ENCODE peak calls at places on chromosomes 1 and 21, in eight cellular contexts. One of them, this sample, is unnamed.

GRCh38 chr1:42176902-42177519 is 12.5 kb upstream of the GUCA2A start:
- DNase-seq in NCI-H524: no peak
- DNase-seq in effector CD4-positive, alpha-beta T cell: no peak
- DNase-seq in activated naive CD4-positive, alpha-beta T cell treated with Interleukin-2 at 50 U/mL for 16 hours: no peak
- DNase-seq in foreskin fibroblast: peak
- DNase-seq in activated CD4-positive, alpha-beta T cell treated with anti-CD3 and anti-CD28 coated beads, Interleukin-2, amount 10 ng/mL, durations not matched to agents 7 days and 5 days: peak
- DNase-seq in GM23338: peak
- DNase-seq in lower lobe of right lung: no peak
- DNase-seq in this sample: peak

GRCh38 chr1:48853006-48853405 is 76.3 kb upstream of the BEND5 start:
- DNase-seq in NCI-H524: no peak
- DNase-seq in effector CD4-positive, alpha-beta T cell: no peak
- DNase-seq in activated naive CD4-positive, alpha-beta T cell treated with Interleukin-2 at 50 U/mL for 16 hours: no peak
- DNase-seq in foreskin fibroblast: peak
- DNase-seq in activated CD4-positive, alpha-beta T cell treated with anti-CD3 and anti-CD28 coated beads, Interleukin-2, amount 10 ng/mL, durations not matched to agents 7 days and 5 days: no peak
- DNase-seq in GM23338: no peak
- DNase-seq in lower lobe of right lung: no peak
- DNase-seq in this sample: no peak

GRCh38 chr1:107991371-107992066 is 26.5 kb upstream of the VAV3 start:
- DNase-seq in NCI-H524: no peak
- DNase-seq in effector CD4-positive, alpha-beta T cell: no peak
- DNase-seq in activated naive CD4-positive, alpha-beta T cell treated with Interleukin-2 at 50 U/mL for 16 hours: no peak
- DNase-seq in foreskin fibroblast: peak
- DNase-seq in activated CD4-positive, alpha-beta T cell treated with anti-CD3 and anti-CD28 coated beads, Interleukin-2, amount 10 ng/mL, durations not matched to agents 7 days and 5 days: no peak
- DNase-seq in GM23338: no peak
- DNase-seq in lower lobe of right lung: no peak
- DNase-seq in this sample: no peak

GRCh38 chr1:11802973-11803885 is 2.5 kb downstream of the MTHFR start:
- DNase-seq in NCI-H524: peak
- DNase-seq in effector CD4-positive, alpha-beta T cell: peak
- DNase-seq in activated naive CD4-positive, alpha-beta T cell treated with Interleukin-2 at 50 U/mL for 16 hours: peak
- DNase-seq in foreskin fibroblast: peak
- DNase-seq in activated CD4-positive, alpha-beta T cell treated with anti-CD3 and anti-CD28 coated beads, Interleukin-2, amount 10 ng/mL, durations not matched to agents 7 days and 5 days: peak
- DNase-seq in GM23338: peak
- DNase-seq in lower lobe of right lung: peak
- DNase-seq in this sample: peak

GRCh38 chr1:58944439-58944838 is 160.6 kb upstream of the JUN start:
- DNase-seq in NCI-H524: no peak
- DNase-seq in effector CD4-positive, alpha-beta T cell: no peak
- DNase-seq in activated naive CD4-positive, alpha-beta T cell treated with Interleukin-2 at 50 U/mL for 16 hours: no peak
- DNase-seq in foreskin fibroblast: no peak
- DNase-seq in activated CD4-positive, alpha-beta T cell treated with anti-CD3 and anti-CD28 coated beads, Interleukin-2, amount 10 ng/mL, durations not matched to agents 7 days and 5 days: no peak
- DNase-seq in GM23338: no peak
- DNase-seq in lower lobe of right lung: no peak
- DNase-seq in this sample: no peak

GRCh38 chr1:70043806-70044205 is 161.6 kb downstream of the LRRC40 start:
- DNase-seq in NCI-H524: no peak
- DNase-seq in effector CD4-positive, alpha-beta T cell: no peak
- DNase-seq in activated naive CD4-positive, alpha-beta T cell treated with Interleukin-2 at 50 U/mL for 16 hours: no peak
- DNase-seq in foreskin fibroblast: peak
- DNase-seq in activated CD4-positive, alpha-beta T cell treated with anti-CD3 and anti-CD28 coated beads, Interleukin-2, amount 10 ng/mL, durations not matched to agents 7 days and 5 days: no peak
- DNase-seq in GM23338: peak
- DNase-seq in lower lobe of right lung: no peak
- DNase-seq in this sample: peak

GRCh38 chr1:65317866-65318653 is 8.7 kb downstream of the DNAJC6 start:
- DNase-seq in NCI-H524: peak
- DNase-seq in effector CD4-positive, alpha-beta T cell: no peak
- DNase-seq in activated naive CD4-positive, alpha-beta T cell treated with Interleukin-2 at 50 U/mL for 16 hours: no peak
- DNase-seq in foreskin fibroblast: no peak
- DNase-seq in activated CD4-positive, alpha-beta T cell treated with anti-CD3 and anti-CD28 coated beads, Interleukin-2, amount 10 ng/mL, durations not matched to agents 7 days and 5 days: no peak
- DNase-seq in GM23338: no peak
- DNase-seq in lower lobe of right lung: no peak
- DNase-seq in this sample: peak

GRCh38 chr1:228804640-228805413 is 69.5 kb downstream of the RHOU start:
- DNase-seq in NCI-H524: no peak
- DNase-seq in effector CD4-positive, alpha-beta T cell: no peak
- DNase-seq in activated naive CD4-positive, alpha-beta T cell treated with Interleukin-2 at 50 U/mL for 16 hours: peak
- DNase-seq in foreskin fibroblast: no peak
- DNase-seq in activated CD4-positive, alpha-beta T cell treated with anti-CD3 and anti-CD28 coated beads, Interleukin-2, amount 10 ng/mL, durations not matched to agents 7 days and 5 days: peak
- DNase-seq in GM23338: peak
- DNase-seq in lower lobe of right lung: no peak
- DNase-seq in this sample: no peak

GRCh38 chr1:36175137-36176095 is 19.5 kb downstream of the MAP7D1 start:
- DNase-seq in NCI-H524: no peak
- DNase-seq in effector CD4-positive, alpha-beta T cell: no peak
- DNase-seq in activated naive CD4-positive, alpha-beta T cell treated with Interleukin-2 at 50 U/mL for 16 hours: no peak
- DNase-seq in foreskin fibroblast: no peak
- DNase-seq in activated CD4-positive, alpha-beta T cell treated with anti-CD3 and anti-CD28 coated beads, Interleukin-2, amount 10 ng/mL, durations not matched to agents 7 days and 5 days: no peak
- DNase-seq in GM23338: peak
- DNase-seq in lower lobe of right lung: no peak
- DNase-seq in this sample: peak

GRCh38 chr1:14742181-14742980 is 143.9 kb downstream of the KAZN start:
- DNase-seq in NCI-H524: no peak
- DNase-seq in effector CD4-positive, alpha-beta T cell: no peak
- DNase-seq in activated naive CD4-positive, alpha-beta T cell treated with Interleukin-2 at 50 U/mL for 16 hours: no peak
- DNase-seq in foreskin fibroblast: peak
- DNase-seq in activated CD4-positive, alpha-beta T cell treated with anti-CD3 and anti-CD28 coated beads, Interleukin-2, amount 10 ng/mL, durations not matched to agents 7 days and 5 days: no peak
- DNase-seq in GM23338: peak
- DNase-seq in lower lobe of right lung: no peak
- DNase-seq in this sample: no peak

GRCh38 chr21:43619856-43620255 is 39.4 kb downstream of the HSF2BP start:
- DNase-seq in NCI-H524: no peak
- DNase-seq in effector CD4-positive, alpha-beta T cell: no peak
- DNase-seq in activated naive CD4-positive, alpha-beta T cell treated with Interleukin-2 at 50 U/mL for 16 hours: no peak
- DNase-seq in foreskin fibroblast: no peak
- DNase-seq in activated CD4-positive, alpha-beta T cell treated with anti-CD3 and anti-CD28 coated beads, Interleukin-2, amount 10 ng/mL, durations not matched to agents 7 days and 5 days: no peak
- DNase-seq in GM23338: peak
- DNase-seq in lower lobe of right lung: no peak
- DNase-seq in this sample: peak

GRCh38 chr1:240149488-240150094 is 57.9 kb downstream of the FMN2 start:
- DNase-seq in NCI-H524: peak
- DNase-seq in effector CD4-positive, alpha-beta T cell: no peak
- DNase-seq in activated naive CD4-positive, alpha-beta T cell treated with Interleukin-2 at 50 U/mL for 16 hours: no peak
- DNase-seq in foreskin fibroblast: peak
- DNase-seq in activated CD4-positive, alpha-beta T cell treated with anti-CD3 and anti-CD28 coated beads, Interleukin-2, amount 10 ng/mL, durations not matched to agents 7 days and 5 days: peak
- DNase-seq in GM23338: peak
- DNase-seq in lower lobe of right lung: no peak
- DNase-seq in this sample: peak

GRCh38 chr1:63774617-63775417 is 1.0 kb downstream of the ROR1 start:
- DNase-seq in NCI-H524: no peak
- DNase-seq in effector CD4-positive, alpha-beta T cell: no peak
- DNase-seq in activated naive CD4-positive, alpha-beta T cell treated with Interleukin-2 at 50 U/mL for 16 hours: no peak
- DNase-seq in foreskin fibroblast: peak
- DNase-seq in activated CD4-positive, alpha-beta T cell treated with anti-CD3 and anti-CD28 coated beads, Interleukin-2, amount 10 ng/mL, durations not matched to agents 7 days and 5 days: no peak
- DNase-seq in GM23338: peak
- DNase-seq in lower lobe of right lung: peak
- DNase-seq in this sample: peak

GRCh38 chr1:23149110-23149509 is 19.5 kb downstream of the LUZP1 start:
- DNase-seq in NCI-H524: no peak
- DNase-seq in effector CD4-positive, alpha-beta T cell: no peak
- DNase-seq in activated naive CD4-positive, alpha-beta T cell treated with Interleukin-2 at 50 U/mL for 16 hours: no peak
- DNase-seq in foreskin fibroblast: no peak
- DNase-seq in activated CD4-positive, alpha-beta T cell treated with anti-CD3 and anti-CD28 coated beads, Interleukin-2, amount 10 ng/mL, durations not matched to agents 7 days and 5 days: no peak
- DNase-seq in GM23338: no peak
- DNase-seq in lower lobe of right lung: no peak
- DNase-seq in this sample: no peak

GRCh38 chr1:44723064-44723463 is 7.9 kb downstream of the RNU5D-1 start:
- DNase-seq in NCI-H524: no peak
- DNase-seq in effector CD4-positive, alpha-beta T cell: no peak
- DNase-seq in activated naive CD4-positive, alpha-beta T cell treated with Interleukin-2 at 50 U/mL for 16 hours: peak
- DNase-seq in foreskin fibroblast: no peak
- DNase-seq in activated CD4-positive, alpha-beta T cell treated with anti-CD3 and anti-CD28 coated beads, Interleukin-2, amount 10 ng/mL, durations not matched to agents 7 days and 5 days: peak
- DNase-seq in GM23338: no peak
- DNase-seq in lower lobe of right lung: no peak
- DNase-seq in this sample: no peak

GRCh38 chr1:31784356-31785019 is 20.3 kb upstream of the ADGRB2 start:
- DNase-seq in NCI-H524: no peak
- DNase-seq in effector CD4-positive, alpha-beta T cell: no peak
- DNase-seq in activated naive CD4-positive, alpha-beta T cell treated with Interleukin-2 at 50 U/mL for 16 hours: no peak
- DNase-seq in foreskin fibroblast: no peak
- DNase-seq in activated CD4-positive, alpha-beta T cell treated with anti-CD3 and anti-CD28 coated beads, Interleukin-2, amount 10 ng/mL, durations not matched to agents 7 days and 5 days: no peak
- DNase-seq in GM23338: no peak
- DNase-seq in lower lobe of right lung: peak
- DNase-seq in this sample: no peak

GRCh38 chr1:17134036-17134435 is 14.8 kb upstream of the PADI2 start:
- DNase-seq in NCI-H524: peak
- DNase-seq in effector CD4-positive, alpha-beta T cell: no peak
- DNase-seq in activated naive CD4-positive, alpha-beta T cell treated with Interleukin-2 at 50 U/mL for 16 hours: no peak
- DNase-seq in foreskin fibroblast: no peak
- DNase-seq in activated CD4-positive, alpha-beta T cell treated with anti-CD3 and anti-CD28 coated beads, Interleukin-2, amount 10 ng/mL, durations not matched to agents 7 days and 5 days: no peak
- DNase-seq in GM23338: no peak
- DNase-seq in lower lobe of right lung: no peak
- DNase-seq in this sample: no peak

GRCh38 chr1:85311818-85312217 is 35.4 kb upstream of the BCL10 start:
- DNase-seq in NCI-H524: no peak
- DNase-seq in effector CD4-positive, alpha-beta T cell: no peak
- DNase-seq in activated naive CD4-positive, alpha-beta T cell treated with Interleukin-2 at 50 U/mL for 16 hours: no peak
- DNase-seq in foreskin fibroblast: no peak
- DNase-seq in activated CD4-positive, alpha-beta T cell treated with anti-CD3 and anti-CD28 coated beads, Interleukin-2, amount 10 ng/mL, durations not matched to agents 7 days and 5 days: no peak
- DNase-seq in GM23338: no peak
- DNase-seq in lower lobe of right lung: no peak
- DNase-seq in this sample: peak

GRCh38 chr1:25619101-25619890 is 2.7 kb downstream of the MAN1C1 start:
- DNase-seq in NCI-H524: peak
- DNase-seq in effector CD4-positive, alpha-beta T cell: peak
- DNase-seq in activated naive CD4-positive, alpha-beta T cell treated with Interleukin-2 at 50 U/mL for 16 hours: peak
- DNase-seq in foreskin fibroblast: no peak
- DNase-seq in activated CD4-positive, alpha-beta T cell treated with anti-CD3 and anti-CD28 coated beads, Interleukin-2, amount 10 ng/mL, durations not matched to agents 7 days and 5 days: peak
- DNase-seq in GM23338: peak
- DNase-seq in lower lobe of right lung: no peak
- DNase-seq in this sample: peak

GRCh38 chr1:46086581-46086980 is 45.8 kb downstream of the PIK3R3 start:
- DNase-seq in NCI-H524: no peak
- DNase-seq in effector CD4-positive, alpha-beta T cell: no peak
- DNase-seq in activated naive CD4-positive, alpha-beta T cell treated with Interleukin-2 at 50 U/mL for 16 hours: no peak
- DNase-seq in foreskin fibroblast: no peak
- DNase-seq in activated CD4-positive, alpha-beta T cell treated with anti-CD3 and anti-CD28 coated beads, Interleukin-2, amount 10 ng/mL, durations not matched to agents 7 days and 5 days: no peak
- DNase-seq in GM23338: no peak
- DNase-seq in lower lobe of right lung: no peak
- DNase-seq in this sample: no peak

GRCh38 chr1:200906491-200906890 is 11.8 kb downstream of the INAVA start:
- DNase-seq in NCI-H524: no peak
- DNase-seq in effector CD4-positive, alpha-beta T cell: no peak
- DNase-seq in activated naive CD4-positive, alpha-beta T cell treated with Interleukin-2 at 50 U/mL for 16 hours: no peak
- DNase-seq in foreskin fibroblast: no peak
- DNase-seq in activated CD4-positive, alpha-beta T cell treated with anti-CD3 and anti-CD28 coated beads, Interleukin-2, amount 10 ng/mL, durations not matched to agents 7 days and 5 days: no peak
- DNase-seq in GM23338: no peak
- DNase-seq in lower lobe of right lung: no peak
- DNase-seq in this sample: no peak

GRCh38 chr1:157678721-157679120 is 21.8 kb downstream of the FCRL3 start:
- DNase-seq in NCI-H524: no peak
- DNase-seq in effector CD4-positive, alpha-beta T cell: no peak
- DNase-seq in activated naive CD4-positive, alpha-beta T cell treated with Interleukin-2 at 50 U/mL for 16 hours: no peak
- DNase-seq in foreskin fibroblast: no peak
- DNase-seq in activated CD4-positive, alpha-beta T cell treated with anti-CD3 and anti-CD28 coated beads, Interleukin-2, amount 10 ng/mL, durations not matched to agents 7 days and 5 days: no peak
- DNase-seq in GM23338: no peak
- DNase-seq in lower lobe of right lung: no peak
- DNase-seq in this sample: no peak

GRCh38 chr1:225896937-225897549 is 8.1 kb upstream of the LEFTY1 start:
- DNase-seq in NCI-H524: no peak
- DNase-seq in effector CD4-positive, alpha-beta T cell: peak
- DNase-seq in activated naive CD4-positive, alpha-beta T cell treated with Interleukin-2 at 50 U/mL for 16 hours: peak
- DNase-seq in foreskin fibroblast: no peak
- DNase-seq in activated CD4-positive, alpha-beta T cell treated with anti-CD3 and anti-CD28 coated beads, Interleukin-2, amount 10 ng/mL, durations not matched to agents 7 days and 5 days: peak
- DNase-seq in GM23338: no peak
- DNase-seq in lower lobe of right lung: no peak
- DNase-seq in this sample: no peak

GRCh38 chr1:207565546-207566468 is 69.8 kb downstream of the CR1 start:
- DNase-seq in NCI-H524: peak
- DNase-seq in effector CD4-positive, alpha-beta T cell: no peak
- DNase-seq in activated naive CD4-positive, alpha-beta T cell treated with Interleukin-2 at 50 U/mL for 16 hours: no peak
- DNase-seq in foreskin fibroblast: peak
- DNase-seq in activated CD4-positive, alpha-beta T cell treated with anti-CD3 and anti-CD28 coated beads, Interleukin-2, amount 10 ng/mL, durations not matched to agents 7 days and 5 days: no peak
- DNase-seq in GM23338: peak
- DNase-seq in lower lobe of right lung: no peak
- DNase-seq in this sample: peak

GRCh38 chr1:234065794-234066447 is 161.4 kb downstream of the SLC35F3 start:
- DNase-seq in NCI-H524: peak
- DNase-seq in effector CD4-positive, alpha-beta T cell: peak
- DNase-seq in activated naive CD4-positive, alpha-beta T cell treated with Interleukin-2 at 50 U/mL for 16 hours: peak
- DNase-seq in foreskin fibroblast: peak
- DNase-seq in activated CD4-positive, alpha-beta T cell treated with anti-CD3 and anti-CD28 coated beads, Interleukin-2, amount 10 ng/mL, durations not matched to agents 7 days and 5 days: peak
- DNase-seq in GM23338: peak
- DNase-seq in lower lobe of right lung: peak
- DNase-seq in this sample: peak

GRCh38 chr1:101144868-101145808 is 91.7 kb upstream of the S1PR1 start:
- DNase-seq in NCI-H524: no peak
- DNase-seq in effector CD4-positive, alpha-beta T cell: no peak
- DNase-seq in activated naive CD4-positive, alpha-beta T cell treated with Interleukin-2 at 50 U/mL for 16 hours: no peak
- DNase-seq in foreskin fibroblast: no peak
- DNase-seq in activated CD4-positive, alpha-beta T cell treated with anti-CD3 and anti-CD28 coated beads, Interleukin-2, amount 10 ng/mL, durations not matched to agents 7 days and 5 days: no peak
- DNase-seq in GM23338: no peak
- DNase-seq in lower lobe of right lung: no peak
- DNase-seq in this sample: no peak

GRCh38 chr1:173393655-173393993 is 83.5 kb upstream of the PRDX6 start:
- DNase-seq in NCI-H524: no peak
- DNase-seq in effector CD4-positive, alpha-beta T cell: no peak
- DNase-seq in activated naive CD4-positive, alpha-beta T cell treated with Interleukin-2 at 50 U/mL for 16 hours: no peak
- DNase-seq in foreskin fibroblast: peak
- DNase-seq in activated CD4-positive, alpha-beta T cell treated with anti-CD3 and anti-CD28 coated beads, Interleukin-2, amount 10 ng/mL, durations not matched to agents 7 days and 5 days: no peak
- DNase-seq in GM23338: no peak
- DNase-seq in lower lobe of right lung: no peak
- DNase-seq in this sample: no peak

GRCh38 chr1:16924216-16924918 is 2.6 kb downstream of the CROCC start:
- DNase-seq in NCI-H524: no peak
- DNase-seq in effector CD4-positive, alpha-beta T cell: no peak
- DNase-seq in activated naive CD4-positive, alpha-beta T cell treated with Interleukin-2 at 50 U/mL for 16 hours: no peak
- DNase-seq in foreskin fibroblast: no peak
- DNase-seq in activated CD4-positive, alpha-beta T cell treated with anti-CD3 and anti-CD28 coated beads, Interleukin-2, amount 10 ng/mL, durations not matched to agents 7 days and 5 days: no peak
- DNase-seq in GM23338: no peak
- DNase-seq in lower lobe of right lung: peak
- DNase-seq in this sample: no peak

GRCh38 chr1:910311-910880 is 13.3 kb upstream of the SAMD11 start:
- DNase-seq in NCI-H524: no peak
- DNase-seq in effector CD4-positive, alpha-beta T cell: peak
- DNase-seq in activated naive CD4-positive, alpha-beta T cell treated with Interleukin-2 at 50 U/mL for 16 hours: peak
- DNase-seq in foreskin fibroblast: no peak
- DNase-seq in activated CD4-positive, alpha-beta T cell treated with anti-CD3 and anti-CD28 coated beads, Interleukin-2, amount 10 ng/mL, durations not matched to agents 7 days and 5 days: no peak
- DNase-seq in GM23338: no peak
- DNase-seq in lower lobe of right lung: peak
- DNase-seq in this sample: no peak

GRCh38 chr21:42433946-42434551 is 30.3 kb downstream of the UBASH3A start:
- DNase-seq in NCI-H524: no peak
- DNase-seq in effector CD4-positive, alpha-beta T cell: no peak
- DNase-seq in activated naive CD4-positive, alpha-beta T cell treated with Interleukin-2 at 50 U/mL for 16 hours: no peak
- DNase-seq in foreskin fibroblast: no peak
- DNase-seq in activated CD4-positive, alpha-beta T cell treated with anti-CD3 and anti-CD28 coated beads, Interleukin-2, amount 10 ng/mL, durations not matched to agents 7 days and 5 days: no peak
- DNase-seq in GM23338: no peak
- DNase-seq in lower lobe of right lung: no peak
- DNase-seq in this sample: no peak

GRCh38 chr1:29836626-29837305 is 600.4 kb downstream of the PTPRU start:
- DNase-seq in NCI-H524: no peak
- DNase-seq in effector CD4-positive, alpha-beta T cell: no peak
- DNase-seq in activated naive CD4-positive, alpha-beta T cell treated with Interleukin-2 at 50 U/mL for 16 hours: no peak
- DNase-seq in foreskin fibroblast: no peak
- DNase-seq in activated CD4-positive, alpha-beta T cell treated with anti-CD3 and anti-CD28 coated beads, Interleukin-2, amount 10 ng/mL, durations not matched to agents 7 days and 5 days: no peak
- DNase-seq in GM23338: peak
- DNase-seq in lower lobe of right lung: no peak
- DNase-seq in this sample: no peak

GRCh38 chr1:2084306-2084705 is 34.1 kb downstream of the PRKCZ start:
- DNase-seq in NCI-H524: no peak
- DNase-seq in effector CD4-positive, alpha-beta T cell: no peak
- DNase-seq in activated naive CD4-positive, alpha-beta T cell treated with Interleukin-2 at 50 U/mL for 16 hours: no peak
- DNase-seq in foreskin fibroblast: no peak
- DNase-seq in activated CD4-positive, alpha-beta T cell treated with anti-CD3 and anti-CD28 coated beads, Interleukin-2, amount 10 ng/mL, durations not matched to agents 7 days and 5 days: no peak
- DNase-seq in GM23338: no peak
- DNase-seq in lower lobe of right lung: no peak
- DNase-seq in this sample: no peak

GRCh38 chr1:107593436-107594209 is 371.4 kb downstream of the VAV3 start:
- DNase-seq in NCI-H524: no peak
- DNase-seq in effector CD4-positive, alpha-beta T cell: no peak
- DNase-seq in activated naive CD4-positive, alpha-beta T cell treated with Interleukin-2 at 50 U/mL for 16 hours: no peak
- DNase-seq in foreskin fibroblast: no peak
- DNase-seq in activated CD4-positive, alpha-beta T cell treated with anti-CD3 and anti-CD28 coated beads, Interleukin-2, amount 10 ng/mL, durations not matched to agents 7 days and 5 days: no peak
- DNase-seq in GM23338: no peak
- DNase-seq in lower lobe of right lung: no peak
- DNase-seq in this sample: no peak

This sample was measured in NCI-H82.